ENCODE peak calls at places on chromosomes 6 and 20, in ten cellular contexts. Q is adrenal gland; X is fibroblast of lung; E is AG04450; C is transverse colon; O is tibial nerve; I is WERI-Rb-1; W is CD8-positive, alpha-beta T cell; J is K562; P is lung. Y is an unnamed sample. For H3K9me3, the result is how much of the 10 kb centered on the place peaks cover.

GRCh38 chr6:117956386-117956785 is 49.3 kb downstream of the SLC35F1 start:
- DNase-seq in Q (peak), X (no peak), E (no peak), C (no peak), O (no peak), I (no peak), W (no peak), J (no peak), P (no peak), Y (no peak)

GRCh38 chr6:123091091-123091895 is 95.3 kb downstream of the CLVS2 start:
- DNase-seq in Q (peak), X (peak), E (no peak), C (no peak), O (no peak), I (no peak), W (no peak), J (no peak), P (no peak), Y (no peak)

GRCh38 chr20:5719861-5720401 is 30.3 kb upstream of the SHLD1 start:
- DNase-seq in Q (peak), X (no peak), E (no peak), C (no peak), O (no peak), I (no peak), W (no peak), J (peak), P (no peak), Y (no peak)

GRCh38 chr6:138346302-138347195 is 31.2 kb upstream of the SMIM28 start:
- DNase-seq in Q (no peak), X (no peak), E (no peak), C (no peak), O (no peak), I (no peak), W (no peak), J (no peak), P (no peak), Y (no peak)

GRCh38 chr20:1657556-1658334 is at the start of gene SIRPG:
- DNase-seq in Q (no peak), X (no peak), E (no peak), C (no peak), O (no peak), I (no peak), W (no peak), J (no peak), P (no peak), Y (no peak)

GRCh38 chr20:10715035-10715434 is 41.2 kb upstream of the JAG1 start:
- DNase-seq in Q (no peak), X (peak), E (peak), C (no peak), O (no peak), I (no peak), W (no peak), J (no peak), P (no peak), Y (no peak)

GRCh38 chr6:157497579-157497978 is 116.6 kb downstream of the ZDHHC14 start:
- DNase-seq in Q (no peak), X (no peak), E (no peak), C (no peak), O (no peak), I (no peak), W (no peak), J (no peak), P (no peak), Y (no peak)

GRCh38 chr6:35426074-35426473 is 26.1 kb upstream of the FANCE start:
- DNase-seq in Q (no peak), X (no peak), E (no peak), C (no peak), O (no peak), I (no peak), W (no peak), J (no peak), P (no peak), Y (no peak)

GRCh38 chr20:1212607-1213396 is 9.5 kb downstream of the C20orf202 start:
- DNase-seq in Q (peak), X (peak), E (peak), C (peak), O (no peak), I (peak), W (peak), J (peak), P (peak), Y (peak)

GRCh38 chr6:157944983-157945931 is 36.4 kb upstream of the SYNJ2 start:
- DNase-seq in Q (no peak), X (peak), E (no peak), C (no peak), O (no peak), I (no peak), W (no peak), J (no peak), P (no peak), Y (no peak)

GRCh38 chr20:38875170-38875993 is 50.8 kb upstream of the FAM83D start:
- DNase-seq in Q (peak), X (no peak), E (no peak), C (peak), O (no peak), I (no peak), W (peak), J (no peak), P (no peak), Y (peak)

GRCh38 chr6:108027594-108027993 is 46.9 kb downstream of the OSTM1 start:
- DNase-seq in Q (no peak), X (peak), E (no peak), C (peak), O (no peak), I (no peak), W (no peak), J (no peak), P (no peak), Y (no peak)

GRCh38 chr6:78909391-78909790 is 42.0 kb downstream of the IRAK1BP1 start:
- DNase-seq in Q (no peak), X (peak), E (no peak), C (no peak), O (no peak), I (no peak), W (no peak), J (no peak), P (no peak), Y (no peak)

GRCh38 chr6:144219056-144219685 is 66.0 kb upstream of the UTRN start:
- DNase-seq in Q (no peak), X (peak), E (no peak), C (no peak), O (no peak), I (no peak), W (no peak), J (peak), P (no peak), Y (no peak)

GRCh38 chr6:109059591-109060021 is 35.0 kb downstream of the SESN1 start:
- DNase-seq in Q (no peak), X (no peak), E (no peak), C (no peak), O (no peak), I (no peak), W (no peak), J (no peak), P (no peak), Y (no peak)

GRCh38 chr6:39980839-39981580 is 46.7 kb upstream of the MOCS1 start:
- DNase-seq in Q (peak), X (peak), E (no peak), C (peak), O (no peak), I (peak), W (no peak), J (peak), P (peak), Y (no peak)

GRCh38 chr20:22491188-22491500 is 93.2 kb downstream of the FOXA2 start:
- DNase-seq in Q (no peak), X (no peak), E (no peak), C (no peak), O (no peak), I (no peak), W (no peak), J (no peak), P (no peak), Y (no peak)

GRCh38 chr20:651713-652610 is 1.0 kb downstream of the SRXN1 start:
- DNase-seq in Q (peak), X (no peak), E (no peak), C (peak), O (no peak), I (no peak), W (no peak), J (peak), P (no peak), Y (no peak)

DNA sequence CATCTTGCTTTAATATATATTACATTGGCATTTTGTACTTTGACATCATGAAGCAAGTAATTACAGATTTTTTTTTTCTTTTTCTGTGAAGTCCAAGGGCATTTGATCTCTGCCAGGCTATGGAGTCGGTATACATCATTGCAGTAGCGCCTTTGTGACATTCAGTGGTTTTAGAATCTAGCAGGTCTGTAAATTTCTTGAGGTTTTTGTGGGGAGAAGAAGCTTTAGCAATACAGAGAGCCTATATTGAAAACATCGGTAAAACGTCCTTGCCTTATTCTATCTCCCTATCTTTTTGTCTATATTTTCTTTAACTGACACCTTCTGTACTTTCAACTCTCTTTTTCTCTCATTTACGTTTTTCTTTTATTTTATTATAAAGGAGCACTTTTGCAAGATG is 47.2 kb downstream of the DUSP22 start:
- DNase-seq in Q (no peak), X (no peak), E (no peak), C (no peak), O (no peak), I (no peak), W (no peak), J (no peak), P (no peak), Y (no peak)
- H3K9me3 ChIP-seq in Q (under half), X (under half), E (under half), C (under half), O (under half), I (under half), W (under half), J (under half), P (under half), Y (under half)

DNA sequence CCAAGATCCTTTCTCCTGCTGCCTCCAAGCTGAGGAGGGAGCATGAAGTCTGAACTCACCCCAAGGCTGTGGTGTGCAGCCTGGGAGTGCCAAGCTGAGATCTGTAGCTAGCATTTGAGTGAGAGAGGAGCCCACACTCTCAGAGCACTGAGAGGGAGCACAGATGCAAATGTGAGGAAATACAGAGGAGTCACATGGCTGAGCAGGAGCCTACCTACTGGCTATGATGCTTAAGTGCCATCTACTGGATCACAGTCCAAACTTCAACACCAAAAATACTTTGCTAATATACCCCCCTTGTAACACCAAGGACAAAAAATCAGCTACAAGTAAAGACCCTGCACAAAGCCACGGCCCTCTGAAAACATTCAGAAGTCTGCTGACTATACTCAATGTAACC is 94.4 kb upstream of the IMPG1 start:
- DNase-seq in Q (no peak), X (no peak), E (no peak), C (no peak), O (no peak), I (no peak), W (no peak), J (no peak), P (no peak), Y (no peak)
- H3K9me3 ChIP-seq in Q (under half), X (under half), E (under half), C (under half), O (under half), I (under half), W (under half), J (under half), P (under half), Y (under half)

DNA sequence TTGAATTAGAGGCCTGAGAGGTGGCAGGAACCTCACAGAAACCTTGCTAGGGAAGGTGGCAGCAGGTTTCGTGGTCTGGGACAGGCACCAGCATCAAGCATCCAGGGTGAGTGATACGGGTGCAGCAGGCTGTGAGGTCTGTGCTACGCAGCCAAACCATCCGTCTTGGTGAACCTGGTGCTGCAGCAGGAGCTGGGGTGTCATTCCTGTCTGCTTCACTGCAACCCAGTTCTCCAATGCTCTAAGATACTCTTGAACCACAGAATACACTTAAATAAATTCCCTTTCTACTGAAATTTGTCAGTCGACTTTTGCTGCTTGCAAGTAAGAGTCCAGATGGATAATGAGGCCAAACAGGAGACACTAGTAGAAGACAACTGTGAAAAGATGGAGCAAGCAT is 9.7 kb upstream of the CBLN4 start:
- DNase-seq in Q (no peak), X (no peak), E (no peak), C (no peak), O (no peak), I (no peak), W (no peak), J (no peak), P (no peak), Y (no peak)
- H3K9me3 ChIP-seq in Q (under half), X (under half), E (under half), C (under half), O (under half), I (under half), W (under half), J (under half), P (under half), Y (under half)

GRCh38 chr20:2741881-2742280 is 49.3 kb downstream of the EBF4 start:
- DNase-seq in Q (no peak), X (no peak), E (no peak), C (no peak), O (no peak), I (no peak), W (no peak), J (no peak), P (peak), Y (no peak)
- H3K9me3 ChIP-seq in Q (under half), X (under half), E (under half), C (under half), O (under half), I (under half), W (under half), J (under half), P (under half), Y (under half)

GRCh38 chr6:145442110-145442509 is 293.2 kb downstream of the EPM2A start:
- DNase-seq in Q (no peak), X (no peak), E (no peak), C (no peak), O (no peak), I (no peak), W (no peak), J (no peak), P (no peak), Y (no peak)
- H3K9me3 ChIP-seq in Q (under half), X (under half), E (under half), C (under half), O (under half), I (under half), W (under half), J (under half), P (under half), Y (under half)

GRCh38 chr6:22353036-22353560 is 56.3 kb upstream of the PRL start:
- DNase-seq in Q (no peak), X (peak), E (no peak), C (no peak), O (no peak), I (no peak), W (no peak), J (no peak), P (no peak), Y (no peak)

GRCh38 chr6:22350109-22350508 is 53.3 kb upstream of the PRL start:
- DNase-seq in Q (no peak), X (peak), E (no peak), C (no peak), O (no peak), I (no peak), W (no peak), J (no peak), P (no peak), Y (no peak)

GRCh38 chr6:22343864-22344263 is 47.0 kb upstream of the PRL start:
- DNase-seq in Q (no peak), X (no peak), E (no peak), C (no peak), O (no peak), I (peak), W (no peak), J (no peak), P (no peak), Y (no peak)

GRCh38 chr6:22349528-22349927 is 52.7 kb upstream of the PRL start:
- DNase-seq in Q (no peak), X (no peak), E (no peak), C (no peak), O (no peak), I (no peak), W (no peak), J (no peak), P (no peak), Y (no peak)

DNA sequence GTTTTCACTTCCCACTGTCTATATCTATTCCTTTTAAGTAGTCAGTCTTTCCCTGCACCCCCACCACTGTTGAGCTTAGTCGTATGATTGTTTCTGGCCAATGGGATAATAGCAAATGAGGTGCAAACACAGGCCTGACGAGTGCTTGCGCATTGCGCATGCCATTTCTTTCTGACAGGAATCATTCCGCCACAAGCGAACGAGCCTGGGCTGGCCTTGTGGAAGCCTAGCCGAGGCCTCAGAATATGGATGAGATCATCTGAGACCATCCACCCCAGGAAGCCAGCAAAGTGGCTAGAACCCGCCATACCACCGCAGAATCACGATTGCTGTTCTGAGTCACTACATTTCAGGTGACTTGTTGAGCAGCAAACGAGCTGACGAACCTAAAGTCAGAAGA is 52.2 kb upstream of the PRL start:
- DNase-seq in Q (no peak), X (no peak), E (no peak), C (no peak), O (no peak), I (no peak), W (no peak), J (no peak), P (no peak), Y (no peak)
- H3K9me3 ChIP-seq in Q (under half), X (under half), E (under half), C (under half), O (under half), I (under half), W (under half), J (under half), P (under half), Y (under half)

Y was measured in T-helper 17 cell.